ENCODE peak calls at places on chromosomes 4 and X, in eight cellular contexts. Q is left ventricle myocardium inferior, N is neural progenitor cell, U is omental fat pad, D is cardiac muscle cell, S is heart left ventricle, G is uterus, L is fibroblast of the aortic adventitia. P is an unnamed sample.

GRCh38 chr4:56755901-56756300 is 65.6 kb downstream of the SPINK2 start:
- DNase-seq in S (no peak), U (no peak), L (no peak), D (no peak), G (no peak), Q (no peak), N (no peak), P (no peak)

GRCh38 chrX:47483310-47484268 is 567 bp upstream of the ZNF41 start:
- DNase-seq in U (no peak), L (peak), S (peak), D (peak), G (peak), Q (peak), N (peak), P (no peak)

GRCh38 chr4:151676301-151676700 is 84.5 kb downstream of the GATB start:
- DNase-seq in S (no peak), G (no peak), L (peak), U (peak), D (peak), N (no peak), Q (no peak), P (no peak)

GRCh38 chrX:78540171-78540570 is 119.0 kb downstream of the RTL3 start:
- DNase-seq in N (no peak), U (no peak), L (no peak), D (no peak), G (no peak), Q (no peak), S (no peak), P (no peak)

GRCh38 chr4:89836897-89837384 is at the start of gene SNCA:
- DNase-seq in N (peak), S (peak), Q (peak), G (peak), U (no peak), D (peak), L (no peak), P (no peak)

GRCh38 chrX:19334945-19335626 is 8.6 kb upstream of the PDHA1 start:
- DNase-seq in Q (no peak), S (no peak), U (no peak), G (no peak), N (peak), L (no peak), D (peak), P (peak)

GRCh38 chr4:56731857-56732256 is 50.8 kb upstream of the HOPX start:
- DNase-seq in U (no peak), S (peak), Q (peak), N (no peak), G (no peak), D (no peak), L (no peak), P (no peak)

GRCh38 chr4:125735107-125735506 is 420.4 kb downstream of the FAT4 start:
- DNase-seq in D (peak), G (no peak), Q (no peak), L (peak), N (peak), U (peak), S (peak), P (no peak)

GRCh38 chrX:103531002-103531401 is 11.7 kb upstream of the RAB40A start:
- DNase-seq in U (no peak), L (peak), S (no peak), D (peak), Q (no peak), G (no peak), N (no peak), P (no peak)

GRCh38 chr4:163148466-163149336 is 18.0 kb downstream of the NAF1 start:
- DNase-seq in U (no peak), G (no peak), Q (no peak), L (no peak), S (no peak), N (no peak), D (no peak), P (no peak)

GRCh38 chrX:49001521-49002090 is 458 bp downstream of the GRIPAP1 start:
- DNase-seq in D (peak), S (peak), G (peak), L (peak), N (peak), Q (no peak), U (no peak), P (peak)

GRCh38 chr4:23368081-23368697 is 521.7 kb downstream of the PPARGC1A start:
- DNase-seq in G (no peak), N (peak), Q (no peak), L (no peak), U (no peak), S (peak), D (peak), P (no peak)

GRCh38 chr4:1021386-1022050 is 10.1 kb downstream of the FGFRL1 start:
- DNase-seq in G (no peak), D (no peak), L (no peak), N (no peak), U (no peak), Q (no peak), S (no peak), P (no peak)

GRCh38 chr4:2219233-2219760 is 22.6 kb downstream of the HAUS3 start:
- DNase-seq in Q (no peak), U (no peak), N (no peak), L (no peak), D (no peak), G (no peak), S (no peak), P (no peak)

DNA sequence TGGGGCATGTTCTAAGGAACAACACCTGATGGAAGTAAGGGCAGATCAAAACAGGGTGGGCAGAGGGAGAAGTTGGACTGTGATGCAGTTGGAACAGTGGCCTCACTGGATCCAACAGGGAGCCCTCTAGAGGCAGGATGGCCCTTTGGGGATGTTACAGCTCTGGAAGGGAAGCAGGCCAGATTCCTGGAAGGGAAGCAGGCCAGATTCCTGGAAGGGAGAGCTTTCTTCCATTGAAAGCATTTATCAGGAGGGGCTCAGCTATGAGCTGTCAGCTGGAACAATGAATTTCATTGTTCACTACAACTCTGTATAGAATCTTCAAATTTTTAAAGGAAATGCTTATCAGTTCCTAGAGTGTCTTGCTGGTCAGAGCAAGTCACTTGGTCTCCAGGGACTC is 17.7 kb downstream of the IL15 start:
- DNase-seq in S (peak), U (no peak), D (peak), Q (peak), G (peak), N (peak), L (peak), P (no peak)
- TF ChIP-seq CTCF in S (peak), U (no peak), D (peak), Q (peak), G (peak), N (peak), L (peak), P (peak)

GRCh38 chr4:180909279-180909678 is 1333.9 kb upstream of the TENM3 start:
- DNase-seq in Q (no peak), G (no peak), N (peak), S (no peak), U (no peak), D (no peak), L (peak), P (no peak)
- TF ChIP-seq CTCF in Q (no peak), G (no peak), N (peak), S (no peak), U (no peak), D (no peak), L (peak), P (peak)

GRCh38 chrX:112834976-112835375 is 5.7 kb downstream of the AMOT start:
- DNase-seq in L (no peak), Q (no peak), N (no peak), U (no peak), G (no peak), S (no peak), D (no peak), P (no peak)
- TF ChIP-seq CTCF in L (no peak), Q (no peak), N (no peak), U (no peak), G (no peak), S (no peak), D (no peak), P (no peak)

GRCh38 chrX:39652336-39652735 is 445.4 kb downstream of the BCOR start:
- DNase-seq in S (no peak), U (no peak), D (peak), N (peak), L (peak), G (no peak), Q (no peak), P (peak)
- TF ChIP-seq CTCF in S (peak), U (no peak), D (peak), N (peak), L (peak), G (peak), Q (peak), P (peak)

P was measured in MM.1S.